ENCODE peak calls at places on chromosomes 7 and 10, in five cellular contexts. One of them, this sample, is unnamed.

GRCh38 chr10:38003026-38003425 is 7.4 kb upstream of the ZNF33A start:
- DNase-seq in glutamatergic neuron: no peak
- DNase-seq in tibial nerve: no peak
- DNase-seq in SK-N-SH: no peak
- DNase-seq in HFF-Myc: no peak
- DNase-seq in this sample: no peak

GRCh38 chr10:49310460-49310859 is 11.5 kb downstream of the C10orf71 start:
- DNase-seq in glutamatergic neuron: no peak
- DNase-seq in tibial nerve: no peak
- DNase-seq in SK-N-SH: no peak
- DNase-seq in HFF-Myc: no peak
- DNase-seq in this sample: no peak

GRCh38 chr10:88033380-88033779 is 170.0 kb downstream of the PTEN start:
- DNase-seq in glutamatergic neuron: no peak
- DNase-seq in tibial nerve: no peak
- DNase-seq in SK-N-SH: no peak
- DNase-seq in HFF-Myc: no peak
- DNase-seq in this sample: no peak

GRCh38 chr10:66926841-66927240 is 1.0 kb downstream of the LRRTM3 start:
- DNase-seq in glutamatergic neuron: no peak
- DNase-seq in tibial nerve: no peak
- DNase-seq in SK-N-SH: no peak
- DNase-seq in HFF-Myc: no peak
- DNase-seq in this sample: no peak

GRCh38 chr10:78559514-78560392 is 509.0 kb upstream of the ZMIZ1 start:
- DNase-seq in glutamatergic neuron: no peak
- DNase-seq in tibial nerve: no peak
- DNase-seq in SK-N-SH: no peak
- DNase-seq in HFF-Myc: no peak
- DNase-seq in this sample: no peak

GRCh38 chr10:24128066-24128751 is 80.7 kb upstream of the KIAA1217 start:
- DNase-seq in glutamatergic neuron: no peak
- DNase-seq in tibial nerve: no peak
- DNase-seq in SK-N-SH: no peak
- DNase-seq in HFF-Myc: no peak
- DNase-seq in this sample: peak; percentile 50

GRCh38 chr10:23158370-23158769 is 33.7 kb upstream of the PTF1A start:
- DNase-seq in glutamatergic neuron: peak; percentile 59
- DNase-seq in tibial nerve: peak; percentile 47
- DNase-seq in SK-N-SH: peak; percentile 85
- DNase-seq in HFF-Myc: peak; percentile 42
- DNase-seq in this sample: peak; percentile 63

GRCh38 chr7:43199333-43199732 is 86.9 kb downstream of the HECW1 start:
- DNase-seq in glutamatergic neuron: no peak
- DNase-seq in tibial nerve: no peak
- DNase-seq in SK-N-SH: no peak
- DNase-seq in HFF-Myc: no peak
- DNase-seq in this sample: no peak

GRCh38 chr7:119197872-119198527 is 973.5 kb downstream of the ANKRD7 start:
- DNase-seq in glutamatergic neuron: peak; percentile 45
- DNase-seq in tibial nerve: peak; percentile 44
- DNase-seq in SK-N-SH: peak; percentile 36
- DNase-seq in HFF-Myc: no peak
- DNase-seq in this sample: peak; percentile 44

GRCh38 chr7:2613113-2613925 is 18.5 kb upstream of the TTYH3 start:
- DNase-seq in glutamatergic neuron: no peak
- DNase-seq in tibial nerve: no peak
- DNase-seq in SK-N-SH: no peak
- DNase-seq in HFF-Myc: no peak
- DNase-seq in this sample: no peak

GRCh38 chr10:129956902-129957673 is 7.0 kb downstream of the EBF3 start:
- DNase-seq in glutamatergic neuron: peak; percentile 47
- DNase-seq in tibial nerve: no peak
- DNase-seq in SK-N-SH: no peak
- DNase-seq in HFF-Myc: no peak
- DNase-seq in this sample: no peak

GRCh38 chr7:108097703-108098102 is 32.5 kb downstream of the LAMB4 start:
- DNase-seq in glutamatergic neuron: no peak
- DNase-seq in tibial nerve: no peak
- DNase-seq in SK-N-SH: peak; percentile 59
- DNase-seq in HFF-Myc: no peak
- DNase-seq in this sample: no peak

GRCh38 chr10:21078410-21079329 is 181.6 kb upstream of the NEBL start:
- DNase-seq in glutamatergic neuron: peak; percentile 73
- DNase-seq in tibial nerve: peak; percentile 65
- DNase-seq in SK-N-SH: peak; percentile 63
- DNase-seq in HFF-Myc: peak; percentile 30
- DNase-seq in this sample: peak; percentile 67

GRCh38 chr7:50685445-50686070 is 97.1 kb downstream of the GRB10 start:
- DNase-seq in glutamatergic neuron: no peak
- DNase-seq in tibial nerve: no peak
- DNase-seq in SK-N-SH: no peak
- DNase-seq in HFF-Myc: no peak
- DNase-seq in this sample: no peak

GRCh38 chr7:29281782-29282541 is 87.4 kb downstream of the CHN2 start:
- DNase-seq in glutamatergic neuron: peak; percentile 63
- DNase-seq in tibial nerve: no peak
- DNase-seq in SK-N-SH: peak; percentile 82
- DNase-seq in HFF-Myc: no peak
- DNase-seq in this sample: peak; percentile 34

GRCh38 chr7:151309306-151309705 is 32.3 kb upstream of the NUB1 start:
- DNase-seq in glutamatergic neuron: no peak
- DNase-seq in tibial nerve: no peak
- DNase-seq in SK-N-SH: no peak
- DNase-seq in HFF-Myc: peak; percentile 40
- DNase-seq in this sample: no peak

GRCh38 chr7:117217636-117218035 is 105.2 kb downstream of the WNT2 start:
- DNase-seq in glutamatergic neuron: no peak
- DNase-seq in tibial nerve: no peak
- DNase-seq in SK-N-SH: no peak
- DNase-seq in HFF-Myc: no peak
- DNase-seq in this sample: no peak

DNA sequence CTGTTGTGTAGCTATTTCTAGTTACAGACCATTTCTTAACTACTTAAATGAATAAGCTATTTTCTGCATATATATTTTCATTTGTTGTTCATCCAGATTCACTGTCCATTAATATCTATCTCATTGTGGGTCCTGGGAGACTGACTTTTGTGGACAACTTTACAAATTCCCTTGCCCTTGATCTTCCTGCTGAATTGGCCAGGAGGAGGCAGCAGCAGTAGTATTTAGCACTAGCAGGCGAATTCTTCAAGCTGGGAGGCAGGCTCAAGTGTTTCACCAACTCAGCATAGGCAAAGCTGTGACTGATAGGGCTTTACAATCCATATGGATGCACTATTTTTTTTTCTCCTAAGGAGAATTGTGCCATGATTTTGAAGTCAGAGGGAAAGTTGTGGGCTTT is 461.0 kb upstream of the NRG3 start:
- DNase-seq in glutamatergic neuron: peak; percentile 35
- DNase-seq in tibial nerve: no peak
- DNase-seq in SK-N-SH: no peak
- DNase-seq in HFF-Myc: no peak
- DNase-seq in this sample: peak; percentile 31
- TF ChIP-seq CTCF in glutamatergic neuron: peak; percentile 27
- TF ChIP-seq CTCF in tibial nerve: no peak
- TF ChIP-seq CTCF in SK-N-SH: no peak
- TF ChIP-seq CTCF in HFF-Myc: no peak
- TF ChIP-seq CTCF in this sample: peak; percentile 49

DNA sequence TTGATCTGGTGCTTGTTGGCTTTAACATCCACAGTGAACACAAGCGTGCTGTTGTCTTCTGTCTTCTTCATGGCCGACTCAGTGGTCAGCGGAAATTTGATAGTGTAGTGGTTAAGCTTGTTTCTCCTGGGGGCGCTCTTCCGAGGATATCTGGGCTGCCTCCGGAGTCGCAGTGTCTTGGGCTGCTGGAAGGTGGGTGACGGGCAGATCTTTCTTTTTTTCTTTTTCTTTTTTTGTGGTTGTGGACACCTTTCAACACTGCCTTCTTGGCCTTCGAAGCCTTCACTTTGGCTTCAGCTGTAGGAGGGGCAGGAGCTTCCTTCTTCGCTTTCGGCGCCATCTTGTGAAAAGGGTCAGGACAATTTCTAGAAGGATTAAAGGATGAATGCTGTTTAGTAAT is 23.8 kb upstream of the RPA3 start:
- DNase-seq in glutamatergic neuron: no peak
- DNase-seq in tibial nerve: no peak
- DNase-seq in SK-N-SH: no peak
- DNase-seq in HFF-Myc: no peak
- DNase-seq in this sample: no peak
- TF ChIP-seq CTCF in glutamatergic neuron: no peak
- TF ChIP-seq CTCF in tibial nerve: no peak
- TF ChIP-seq CTCF in SK-N-SH: no peak
- TF ChIP-seq CTCF in HFF-Myc: no peak
- TF ChIP-seq CTCF in this sample: no peak

DNA sequence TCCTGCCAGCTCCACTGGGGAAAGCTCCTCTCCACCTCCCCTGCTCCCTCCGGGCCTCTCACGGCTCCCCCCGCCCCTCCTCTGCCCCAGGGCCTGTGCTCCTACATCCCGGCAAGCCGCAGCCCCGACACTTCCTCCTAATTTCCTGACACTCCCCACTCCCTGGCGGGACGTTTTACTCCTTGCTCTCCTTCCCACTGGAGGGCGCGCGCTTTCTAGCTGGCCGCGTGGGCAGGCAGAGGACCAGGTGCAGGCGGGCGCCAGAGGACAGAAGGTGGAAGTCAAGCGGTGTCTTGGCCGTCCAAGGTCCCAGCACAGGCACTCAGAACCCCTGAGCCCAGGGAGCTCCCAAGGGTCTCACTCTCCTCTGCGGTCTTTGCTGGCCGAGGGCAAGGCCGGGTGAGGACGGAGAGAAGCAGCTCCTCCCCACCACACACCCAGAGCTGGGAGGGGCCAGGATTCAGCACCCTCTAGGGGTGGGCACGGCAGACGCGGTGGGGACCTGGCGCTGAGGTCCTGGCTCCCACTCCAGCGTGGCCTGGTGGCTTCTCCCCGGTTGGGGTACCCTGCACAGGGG is 19.1 kb downstream of the ADAM8 start:
- DNase-seq in glutamatergic neuron: peak; percentile 51
- DNase-seq in tibial nerve: peak; percentile 63
- DNase-seq in SK-N-SH: peak; percentile 69
- DNase-seq in HFF-Myc: no peak
- DNase-seq in this sample: peak; percentile 57
- TF ChIP-seq CTCF in glutamatergic neuron: no peak
- TF ChIP-seq CTCF in tibial nerve: peak; percentile 19
- TF ChIP-seq CTCF in SK-N-SH: no peak
- TF ChIP-seq CTCF in HFF-Myc: peak; percentile 27
- TF ChIP-seq CTCF in this sample: peak; percentile 18

DNA sequence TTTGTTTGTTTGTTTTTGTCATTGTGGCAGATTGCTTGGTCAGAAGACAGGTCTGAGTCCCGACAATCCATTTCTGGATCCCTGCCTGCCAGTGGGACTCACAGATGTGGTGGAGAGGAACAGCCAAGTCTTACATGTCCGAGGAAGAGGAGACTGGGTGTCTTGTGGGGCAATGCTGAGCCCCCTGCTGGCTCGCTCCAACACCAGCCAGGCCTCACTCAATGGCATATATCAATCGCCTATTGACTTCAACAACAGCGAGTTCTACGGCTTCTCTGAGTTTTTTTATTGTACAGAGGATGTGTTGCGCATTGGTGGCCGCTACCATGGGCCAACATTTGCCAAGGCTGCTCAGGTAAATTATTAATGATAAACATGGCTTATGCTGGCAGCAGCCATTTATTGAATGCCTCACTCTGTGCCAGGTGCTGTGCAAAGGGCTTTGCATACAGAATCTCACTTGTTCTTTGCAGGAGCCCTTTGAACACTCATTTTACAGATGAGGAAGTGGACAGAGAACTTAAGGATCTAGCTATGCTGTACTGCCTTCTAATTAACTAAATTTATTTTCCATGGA is 33.3 kb downstream of the COX15 start:
- DNase-seq in glutamatergic neuron: no peak
- DNase-seq in tibial nerve: no peak
- DNase-seq in SK-N-SH: no peak
- DNase-seq in HFF-Myc: no peak
- DNase-seq in this sample: no peak
- TF ChIP-seq CTCF in glutamatergic neuron: no peak
- TF ChIP-seq CTCF in tibial nerve: no peak
- TF ChIP-seq CTCF in SK-N-SH: peak; percentile 14
- TF ChIP-seq CTCF in HFF-Myc: peak; percentile 20
- TF ChIP-seq CTCF in this sample: peak; percentile 8

GRCh38 chr7:38198356-38198755 is 20.3 kb downstream of the STARD3NL start:
- DNase-seq in glutamatergic neuron: no peak
- DNase-seq in tibial nerve: no peak
- DNase-seq in SK-N-SH: no peak
- DNase-seq in HFF-Myc: no peak
- DNase-seq in this sample: no peak

GRCh38 chr7:38199154-38199553 is 21.1 kb downstream of the STARD3NL start:
- DNase-seq in glutamatergic neuron: no peak
- DNase-seq in tibial nerve: no peak
- DNase-seq in SK-N-SH: no peak
- DNase-seq in HFF-Myc: no peak
- DNase-seq in this sample: no peak

GRCh38 chr7:38195804-38196595 is 18.0 kb downstream of the STARD3NL start:
- DNase-seq in glutamatergic neuron: no peak
- DNase-seq in tibial nerve: no peak
- DNase-seq in SK-N-SH: no peak
- DNase-seq in HFF-Myc: no peak
- DNase-seq in this sample: no peak

GRCh38 chr7:38199782-38200181 is 21.7 kb downstream of the STARD3NL start:
- DNase-seq in glutamatergic neuron: no peak
- DNase-seq in tibial nerve: no peak
- DNase-seq in SK-N-SH: no peak
- DNase-seq in HFF-Myc: no peak
- DNase-seq in this sample: no peak
- TF ChIP-seq CTCF in glutamatergic neuron: no peak
- TF ChIP-seq CTCF in tibial nerve: no peak
- TF ChIP-seq CTCF in SK-N-SH: no peak
- TF ChIP-seq CTCF in HFF-Myc: no peak
- TF ChIP-seq CTCF in this sample: no peak

GRCh38 chr10:124220971-124221355 is 127.6 kb upstream of the CHST15 start:
- DNase-seq in glutamatergic neuron: no peak
- DNase-seq in tibial nerve: no peak
- DNase-seq in SK-N-SH: peak; percentile 29
- DNase-seq in HFF-Myc: no peak
- DNase-seq in this sample: no peak

GRCh38 chr10:124220547-124220946 is 127.1 kb upstream of the CHST15 start:
- DNase-seq in glutamatergic neuron: no peak
- DNase-seq in tibial nerve: no peak
- DNase-seq in SK-N-SH: no peak
- DNase-seq in HFF-Myc: no peak
- DNase-seq in this sample: no peak

GRCh38 chr10:124219655-124220054 is 126.3 kb upstream of the CHST15 start:
- DNase-seq in glutamatergic neuron: no peak
- DNase-seq in tibial nerve: no peak
- DNase-seq in SK-N-SH: no peak
- DNase-seq in HFF-Myc: no peak
- DNase-seq in this sample: no peak

GRCh38 chr10:124217031-124217430 is 123.6 kb upstream of the CHST15 start:
- DNase-seq in glutamatergic neuron: no peak
- DNase-seq in tibial nerve: no peak
- DNase-seq in SK-N-SH: no peak
- DNase-seq in HFF-Myc: no peak
- DNase-seq in this sample: no peak

GRCh38 chr10:124217906-124218769 is 124.7 kb upstream of the CHST15 start:
- DNase-seq in glutamatergic neuron: no peak
- DNase-seq in tibial nerve: no peak
- DNase-seq in SK-N-SH: no peak
- DNase-seq in HFF-Myc: no peak
- DNase-seq in this sample: no peak
- TF ChIP-seq CTCF in glutamatergic neuron: no peak
- TF ChIP-seq CTCF in tibial nerve: no peak
- TF ChIP-seq CTCF in SK-N-SH: no peak
- TF ChIP-seq CTCF in HFF-Myc: peak; percentile 6
- TF ChIP-seq CTCF in this sample: no peak

This sample was measured in nephron progenitor cell.